ENCODE peak calls at places on chromosome 15, in eight cellular contexts. W is spleen, G is HL-60, D is SK-N-SH, L is suprapubic skin, Z is breast epithelium, F is sigmoid colon, O is GM23338. N is an unnamed sample.

GRCh38 chr15:71443538-71443937 is 328.3 kb downstream of the THSD4 start:
- DNase-seq in W (no peak), G (peak), D (peak), L (no peak), Z (no peak), F (no peak), O (peak), N (no peak)

GRCh38 chr15:61459785-61460707 is 230.9 kb upstream of the RORA start:
- DNase-seq in W (no peak), G (no peak), D (peak), L (no peak), Z (no peak), F (no peak), O (no peak), N (no peak)

GRCh38 chr15:59284768-59285368 is 78.2 kb downstream of the LDHAL6B start:
- DNase-seq in W (no peak), G (no peak), D (no peak), L (no peak), Z (no peak), F (no peak), O (no peak), N (no peak)

GRCh38 chr15:72991026-72991425 is 61.2 kb upstream of the NEO1 start:
- DNase-seq in W (no peak), G (no peak), D (no peak), L (no peak), Z (no peak), F (no peak), O (no peak), N (no peak)

GRCh38 chr15:92100751-92101150 is 247.2 kb downstream of the SLCO3A1 start:
- DNase-seq in W (no peak), G (no peak), D (no peak), L (no peak), Z (no peak), F (no peak), O (no peak), N (no peak)

GRCh38 chr15:101152914-101153313 is 98.9 kb downstream of the CHSY1 start:
- DNase-seq in W (no peak), G (peak), D (no peak), L (no peak), Z (no peak), F (peak), O (peak), N (no peak)

GRCh38 chr15:98718426-98719168 is 70.3 kb downstream of the IGF1R start:
- DNase-seq in W (no peak), G (no peak), D (no peak), L (no peak), Z (no peak), F (no peak), O (no peak), N (no peak)

GRCh38 chr15:46088486-46089437 is 453.9 kb downstream of the SQOR start:
- DNase-seq in W (no peak), G (no peak), D (no peak), L (no peak), Z (no peak), F (no peak), O (no peak), N (no peak)

GRCh38 chr15:91520848-91521247 is 332.7 kb upstream of the SLCO3A1 start:
- DNase-seq in W (no peak), G (no peak), D (no peak), L (no peak), Z (no peak), F (no peak), O (no peak), N (no peak)

GRCh38 chr15:77654975-77655374 is 22.3 kb upstream of the LINGO1 start:
- DNase-seq in W (no peak), G (peak), D (peak), L (no peak), Z (no peak), F (no peak), O (peak), N (no peak)

GRCh38 chr15:88908697-88909621 is 4.2 kb downstream of the MFGE8 start:
- DNase-seq in W (no peak), G (no peak), D (no peak), L (no peak), Z (no peak), F (peak), O (no peak), N (no peak)

GRCh38 chr15:33211409-33211808 is 16.9 kb upstream of the FMN1 start:
- DNase-seq in W (no peak), G (no peak), D (peak), L (peak), Z (peak), F (peak), O (no peak), N (no peak)

GRCh38 chr15:90001683-90002427 is 731 bp downstream of the ZNF710 start:
- DNase-seq in W (peak), G (peak), D (peak), L (peak), Z (peak), F (peak), O (peak), N (peak)

GRCh38 chr15:68148039-68148438 is 57.1 kb downstream of the CALML4 start:
- DNase-seq in W (no peak), G (no peak), D (no peak), L (no peak), Z (no peak), F (no peak), O (no peak), N (no peak)

GRCh38 chr15:97501291-97501690 is 459.2 kb upstream of the ARRDC4 start:
- DNase-seq in W (no peak), G (peak), D (no peak), L (no peak), Z (no peak), F (no peak), O (no peak), N (no peak)

GRCh38 chr15:59993950-59994401 is 10.1 kb upstream of the FOXB1 start:
- DNase-seq in W (no peak), G (no peak), D (peak), L (no peak), Z (no peak), F (no peak), O (peak), N (no peak)

GRCh38 chr15:50907866-50908208 is 646 bp upstream of the AP4E1 start:
- DNase-seq in W (no peak), G (peak), D (no peak), L (no peak), Z (no peak), F (no peak), O (peak), N (no peak)

GRCh38 chr15:100253640-100254039 is 88.1 kb downstream of the ADAMTS17 start:
- DNase-seq in W (no peak), G (no peak), D (no peak), L (no peak), Z (no peak), F (no peak), O (no peak), N (no peak)

GRCh38 chr15:71043373-71043772 is 71.9 kb upstream of the THSD4 start:
- DNase-seq in W (no peak), G (no peak), D (no peak), L (no peak), Z (no peak), F (no peak), O (no peak), N (no peak)

GRCh38 chr15:50764331-50765201 is 940 bp downstream of the SPPL2A start:
- DNase-seq in W (no peak), G (no peak), D (peak), L (no peak), Z (no peak), F (no peak), O (no peak), N (peak)

GRCh38 chr15:67190326-67190725 is 64.1 kb downstream of the AAGAB start:
- DNase-seq in W (no peak), G (no peak), D (no peak), L (no peak), Z (no peak), F (no peak), O (no peak), N (no peak)

GRCh38 chr15:101489236-101489632 is 273 bp downstream of the PCSK6 start:
- DNase-seq in W (peak), G (peak), D (peak), L (no peak), Z (no peak), F (no peak), O (peak), N (peak)

GRCh38 chr15:52728899-52729298 is 49.7 kb upstream of the ATOSA start:
- DNase-seq in W (no peak), G (no peak), D (peak), L (no peak), Z (no peak), F (no peak), O (no peak), N (no peak)

GRCh38 chr15:62886431-62887071 is 156.0 kb upstream of the TPM1 start:
- DNase-seq in W (no peak), G (no peak), D (no peak), L (no peak), Z (no peak), F (no peak), O (peak), N (no peak)

GRCh38 chr15:81117136-81117535 is 16.9 kb upstream of the CFAP161 start:
- DNase-seq in W (no peak), G (no peak), D (no peak), L (no peak), Z (no peak), F (no peak), O (no peak), N (no peak)

GRCh38 chr15:39406485-39406884 is 174.4 kb upstream of the THBS1 start:
- DNase-seq in W (no peak), G (no peak), D (no peak), L (no peak), Z (no peak), F (no peak), O (no peak), N (no peak)

GRCh38 chr15:97052526-97052925 is 722.0 kb downstream of the NR2F2 start:
- DNase-seq in W (no peak), G (no peak), D (no peak), L (no peak), Z (no peak), F (no peak), O (no peak), N (no peak)

GRCh38 chr15:84702961-84703482 is 12.9 kb downstream of the SEC11A start:
- DNase-seq in W (no peak), G (no peak), D (no peak), L (no peak), Z (peak), F (peak), O (no peak), N (no peak)

GRCh38 chr15:22251422-22251821 is 171.1 kb downstream of the OR4M2 start:
- DNase-seq in W (no peak), G (no peak), D (no peak), L (no peak), Z (no peak), F (no peak), O (no peak), N (no peak)

GRCh38 chr15:75181780-75182179 is 19.9 kb upstream of the C15orf39 start:
- DNase-seq in W (no peak), G (no peak), D (no peak), L (no peak), Z (no peak), F (no peak), O (no peak), N (no peak)

GRCh38 chr15:62850791-62851291 is 191.7 kb upstream of the TPM1 start:
- DNase-seq in W (no peak), G (no peak), D (no peak), L (no peak), Z (no peak), F (no peak), O (peak), N (no peak)

GRCh38 chr15:25059698-25060471 is 105.1 kb downstream of the SNRPN start:
- DNase-seq in W (peak), G (no peak), D (no peak), L (peak), Z (no peak), F (no peak), O (no peak), N (no peak)

GRCh38 chr15:62848631-62849050 is 193.9 kb upstream of the TPM1 start:
- DNase-seq in W (no peak), G (no peak), D (no peak), L (no peak), Z (no peak), F (peak), O (no peak), N (no peak)

GRCh38 chr15:64247906-64248541 is 85.2 kb upstream of the PPIB start:
- DNase-seq in W (no peak), G (peak), D (peak), L (no peak), Z (peak), F (no peak), O (peak), N (peak)

GRCh38 chr15:38148476-38148875 is 104.2 kb upstream of the SPRED1 start:
- DNase-seq in W (no peak), G (no peak), D (no peak), L (no peak), Z (no peak), F (no peak), O (no peak), N (no peak)

GRCh38 chr15:61489571-61489970 is 260.5 kb upstream of the RORA start:
- DNase-seq in W (no peak), G (no peak), D (no peak), L (no peak), Z (no peak), F (no peak), O (no peak), N (no peak)

GRCh38 chr15:95017950-95018349 is 786.6 kb downstream of the MCTP2 start:
- DNase-seq in W (peak), G (no peak), D (peak), L (no peak), Z (peak), F (peak), O (peak), N (no peak)

GRCh38 chr15:70562906-70563305 is 200.5 kb downstream of the UACA start:
- DNase-seq in W (no peak), G (no peak), D (no peak), L (no peak), Z (no peak), F (peak), O (no peak), N (no peak)

GRCh38 chr15:61131598-61131954 is 97.5 kb downstream of the RORA start:
- DNase-seq in W (no peak), G (no peak), D (no peak), L (no peak), Z (no peak), F (no peak), O (no peak), N (no peak)

GRCh38 chr15:93331545-93332117 is 242.6 kb upstream of the RGMA start:
- DNase-seq in W (no peak), G (no peak), D (peak), L (no peak), Z (no peak), F (peak), O (peak), N (no peak)
- TF ChIP-seq POLR2AphosphoS5 in W (no peak), G (no peak), D (no peak), L (no peak), Z (no peak), F (peak), O (peak), N (no peak)

GRCh38 chr15:78907577-78907976 is 34.9 kb downstream of the MORF4L1 start:
- DNase-seq in W (no peak), G (no peak), D (peak), L (no peak), Z (no peak), F (no peak), O (peak), N (no peak)

GRCh38 chr15:78906310-78906608 is 33.6 kb downstream of the MORF4L1 start:
- DNase-seq in W (no peak), G (no peak), D (no peak), L (no peak), Z (no peak), F (no peak), O (no peak), N (no peak)

GRCh38 chr15:78909160-78909695 is 35.6 kb downstream of the CTSH start:
- DNase-seq in W (no peak), G (no peak), D (no peak), L (no peak), Z (no peak), F (no peak), O (no peak), N (no peak)

GRCh38 chr15:78909791-78910228 is 35.0 kb downstream of the CTSH start:
- DNase-seq in W (no peak), G (peak), D (peak), L (no peak), Z (no peak), F (no peak), O (peak), N (no peak)

GRCh38 chr15:78904599-78905358 is 32.1 kb downstream of the MORF4L1 start:
- DNase-seq in W (no peak), G (no peak), D (no peak), L (no peak), Z (no peak), F (no peak), O (no peak), N (no peak)
- TF ChIP-seq POLR2AphosphoS5 in W (peak), G (no peak), D (no peak), L (no peak), Z (no peak), F (no peak), O (no peak), N (no peak)

DNA sequence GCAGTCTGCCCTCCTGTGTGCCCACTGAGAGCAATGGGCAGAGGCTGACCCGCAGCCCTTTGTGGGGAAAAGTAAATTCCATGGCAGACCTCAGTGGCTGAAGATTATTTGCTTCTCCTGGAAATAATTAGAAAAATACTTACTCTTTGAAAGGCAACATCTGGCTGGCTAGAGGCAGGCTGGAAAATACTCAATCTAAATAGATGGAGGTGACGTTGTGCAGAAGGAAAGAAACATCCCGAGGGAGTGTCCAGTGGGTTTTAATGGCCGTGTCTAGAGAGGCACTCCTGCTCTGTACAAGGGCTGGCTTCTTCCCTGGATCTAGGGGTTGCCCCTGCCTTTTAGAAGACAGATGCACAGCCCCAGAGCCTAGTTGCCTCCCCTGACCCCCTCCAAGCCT is 27.2 kb downstream of the CGNL1 start:
- DNase-seq in W (no peak), G (no peak), D (no peak), L (no peak), Z (no peak), F (no peak), O (no peak), N (no peak)
- TF ChIP-seq POLR2AphosphoS5 in W (no peak), G (no peak), D (no peak), L (no peak), Z (no peak), F (no peak), O (no peak), N (no peak)

GRCh38 chr15:44094776-44095175 is 100.3 kb downstream of the FRMD5 start:
- DNase-seq in W (no peak), G (no peak), D (no peak), L (no peak), Z (no peak), F (no peak), O (no peak), N (no peak)

GRCh38 chr15:44099671-44100070 is 95.4 kb downstream of the FRMD5 start:
- DNase-seq in W (no peak), G (no peak), D (no peak), L (no peak), Z (no peak), F (no peak), O (no peak), N (no peak)

GRCh38 chr15:44101286-44101685 is 93.8 kb downstream of the FRMD5 start:
- DNase-seq in W (no peak), G (no peak), D (no peak), L (no peak), Z (no peak), F (no peak), O (no peak), N (no peak)

GRCh38 chr15:44096596-44096995 is 98.5 kb downstream of the FRMD5 start:
- DNase-seq in W (no peak), G (no peak), D (no peak), L (no peak), Z (no peak), F (no peak), O (no peak), N (no peak)

DNA sequence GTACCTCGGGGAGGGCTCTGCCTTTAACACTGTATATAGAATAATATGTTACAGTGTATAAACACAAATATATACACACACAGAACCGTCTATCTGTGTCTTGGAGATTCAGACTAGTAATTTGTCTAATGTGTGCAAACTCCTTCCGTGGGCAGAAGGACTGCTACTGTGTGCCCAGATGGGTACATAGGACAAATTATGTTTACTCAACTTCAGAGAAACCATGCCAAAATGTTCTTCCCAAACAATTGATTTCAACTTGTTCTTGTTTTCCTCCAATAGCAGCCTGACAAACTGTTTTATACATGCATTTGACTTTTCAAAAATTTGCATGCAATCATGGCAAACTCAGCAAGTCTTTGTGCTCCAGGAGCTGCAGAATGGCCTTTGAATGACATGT is 97.5 kb downstream of the FRMD5 start:
- DNase-seq in W (no peak), G (no peak), D (no peak), L (no peak), Z (no peak), F (no peak), O (no peak), N (no peak)
- TF ChIP-seq POLR2AphosphoS5 in W (no peak), G (no peak), D (no peak), L (no peak), Z (no peak), F (no peak), O (no peak), N (no peak)

GRCh38 chr15:35307026-35307425 is 221.9 kb upstream of the NANOGP8 start:
- DNase-seq in W (no peak), G (no peak), D (no peak), L (no peak), Z (no peak), F (no peak), O (no peak), N (no peak)

GRCh38 chr15:35305031-35305555 is 220.0 kb upstream of the NANOGP8 start:
- DNase-seq in W (no peak), G (no peak), D (no peak), L (no peak), Z (no peak), F (no peak), O (no peak), N (no peak)

GRCh38 chr15:35306361-35306981 is 221.4 kb upstream of the NANOGP8 start:
- DNase-seq in W (no peak), G (no peak), D (no peak), L (no peak), Z (no peak), F (no peak), O (peak), N (no peak)

GRCh38 chr15:35304389-35304788 is 219.3 kb upstream of the NANOGP8 start:
- DNase-seq in W (no peak), G (no peak), D (no peak), L (no peak), Z (no peak), F (no peak), O (no peak), N (no peak)

GRCh38 chr15:35305906-35306305 is 220.8 kb upstream of the NANOGP8 start:
- DNase-seq in W (no peak), G (no peak), D (no peak), L (no peak), Z (no peak), F (no peak), O (no peak), N (no peak)
- TF ChIP-seq POLR2AphosphoS5 in W (no peak), G (no peak), D (peak), L (no peak), Z (no peak), F (peak), O (no peak), N (no peak)

GRCh38 chr15:76503804-76504203 is 167.2 kb downstream of the ISL2 start:
- DNase-seq in W (no peak), G (no peak), D (no peak), L (no peak), Z (no peak), F (no peak), O (no peak), N (no peak)
- TF ChIP-seq POLR2AphosphoS5 in W (no peak), G (no peak), D (no peak), L (no peak), Z (no peak), F (no peak), O (no peak), N (no peak)

GRCh38 chr15:41892621-41893421 is 1.0 kb downstream of the SPTBN5 start:
- DNase-seq in W (no peak), G (no peak), D (peak), L (peak), Z (peak), F (no peak), O (no peak), N (no peak)
- TF ChIP-seq POLR2AphosphoS5 in W (no peak), G (no peak), D (no peak), L (no peak), Z (no peak), F (peak), O (no peak), N (no peak)

N was measured in GM12891.